ENCODE peak calls at places on chromosomes 6 and 20, in five cellular contexts. One of them, this sample, is unnamed.

GRCh38 chr20:48875233-48875913 is 46.1 kb upstream of the ARFGEF2 start:
- DNase-seq in A549: no peak
- DNase-seq in ovary: no peak
- DNase-seq in body of pancreas: no peak
- DNase-seq in IMR-90: no peak
- DNase-seq in this sample: no peak

GRCh38 chr6:25302677-25303128 is 23.5 kb downstream of the CARMIL1 start:
- DNase-seq in A549: peak; percentile 57
- DNase-seq in ovary: no peak
- DNase-seq in body of pancreas: no peak
- DNase-seq in IMR-90: peak; percentile 76
- DNase-seq in this sample: peak; percentile 45

GRCh38 chr6:8237668-8238067 is 135.3 kb upstream of the EEF1E1 start:
- DNase-seq in A549: no peak
- DNase-seq in ovary: no peak
- DNase-seq in body of pancreas: no peak
- DNase-seq in IMR-90: no peak
- DNase-seq in this sample: no peak

GRCh38 chr6:132236281-132236680 is 165.0 kb downstream of the MOXD1 start:
- DNase-seq in A549: no peak
- DNase-seq in ovary: no peak
- DNase-seq in body of pancreas: no peak
- DNase-seq in IMR-90: peak; percentile 15
- DNase-seq in this sample: no peak

GRCh38 chr6:37587776-37588744 is 88.4 kb upstream of the CCDC167 start:
- DNase-seq in A549: no peak
- DNase-seq in ovary: no peak
- DNase-seq in body of pancreas: no peak
- DNase-seq in IMR-90: no peak
- DNase-seq in this sample: no peak

GRCh38 chr20:48282591-48283228 is 497.4 kb upstream of the SULF2 start:
- DNase-seq in A549: peak; percentile 22
- DNase-seq in ovary: no peak
- DNase-seq in body of pancreas: peak; percentile 34
- DNase-seq in IMR-90: no peak
- DNase-seq in this sample: no peak

GRCh38 chr6:81491486-81492101 is 260.9 kb downstream of the TENT5A start:
- DNase-seq in A549: no peak
- DNase-seq in ovary: no peak
- DNase-seq in body of pancreas: no peak
- DNase-seq in IMR-90: no peak
- DNase-seq in this sample: no peak

GRCh38 chr6:112640895-112641294 is 293.8 kb downstream of the RFPL4B start:
- DNase-seq in A549: no peak
- DNase-seq in ovary: no peak
- DNase-seq in body of pancreas: no peak
- DNase-seq in IMR-90: peak; percentile 68
- DNase-seq in this sample: peak; percentile 11

GRCh38 chr6:70860044-70860443 is 96.8 kb downstream of the B3GAT2 start:
- DNase-seq in A549: no peak
- DNase-seq in ovary: no peak
- DNase-seq in body of pancreas: no peak
- DNase-seq in IMR-90: peak; percentile 44
- DNase-seq in this sample: no peak

GRCh38 chr6:4805553-4806307 is 29.5 kb downstream of the CDYL start:
- DNase-seq in A549: peak; percentile 70
- DNase-seq in ovary: peak; percentile 20
- DNase-seq in body of pancreas: peak; percentile 60
- DNase-seq in IMR-90: peak; percentile 35
- DNase-seq in this sample: peak; percentile 17

GRCh38 chr6:90319979-90320667 is 23.5 kb upstream of the BACH2 start:
- DNase-seq in A549: no peak
- DNase-seq in ovary: no peak
- DNase-seq in body of pancreas: no peak
- DNase-seq in IMR-90: no peak
- DNase-seq in this sample: no peak

GRCh38 chr6:107600936-107601335 is 111.0 kb downstream of the SOBP start:
- DNase-seq in A549: peak; percentile 51
- DNase-seq in ovary: peak; percentile 39
- DNase-seq in body of pancreas: peak; percentile 34
- DNase-seq in IMR-90: peak; percentile 47
- DNase-seq in this sample: peak; percentile 22

GRCh38 chr6:44247338-44248302 is 719 bp downstream of the HSP90AB1 start:
- DNase-seq in A549: peak; percentile 63
- DNase-seq in ovary: peak; percentile 63
- DNase-seq in body of pancreas: peak; percentile 87
- DNase-seq in IMR-90: peak; percentile 38
- DNase-seq in this sample: no peak

GRCh38 chr6:31270788-31271640 is 878 bp downstream of the HLA-C start:
- DNase-seq in A549: peak; percentile 15
- DNase-seq in ovary: peak; percentile 73
- DNase-seq in body of pancreas: peak; percentile 59
- DNase-seq in IMR-90: peak; percentile 47
- DNase-seq in this sample: peak; percentile 9

GRCh38 chr6:105045546-105045945 is 88.6 kb downstream of the LIN28B start:
- DNase-seq in A549: peak; percentile 74
- DNase-seq in ovary: no peak
- DNase-seq in body of pancreas: no peak
- DNase-seq in IMR-90: peak; percentile 12
- DNase-seq in this sample: no peak

GRCh38 chr6:111997078-111997862 is 56.6 kb upstream of the CCN6 start:
- DNase-seq in A549: peak; percentile 65
- DNase-seq in ovary: peak; percentile 79
- DNase-seq in body of pancreas: peak; percentile 82
- DNase-seq in IMR-90: peak; percentile 80
- DNase-seq in this sample: peak; percentile 26

GRCh38 chr6:96420294-96420693 is 101.3 kb upstream of the UFL1 start:
- DNase-seq in A549: no peak
- DNase-seq in ovary: no peak
- DNase-seq in body of pancreas: no peak
- DNase-seq in IMR-90: no peak
- DNase-seq in this sample: no peak

GRCh38 chr6:50353603-50354002 is 303.9 kb upstream of the DEFB112 start:
- DNase-seq in A549: no peak
- DNase-seq in ovary: no peak
- DNase-seq in body of pancreas: no peak
- DNase-seq in IMR-90: no peak
- DNase-seq in this sample: no peak

GRCh38 chr6:100657678-100658330 is 193.1 kb upstream of the SIM1 start:
- DNase-seq in A549: peak; percentile 18
- DNase-seq in ovary: no peak
- DNase-seq in body of pancreas: no peak
- DNase-seq in IMR-90: peak; percentile 3
- DNase-seq in this sample: no peak

GRCh38 chr20:58059145-58059544 is 169.3 kb downstream of the ANKRD60 start:
- DNase-seq in A549: no peak
- DNase-seq in ovary: no peak
- DNase-seq in body of pancreas: no peak
- DNase-seq in IMR-90: no peak
- DNase-seq in this sample: no peak

GRCh38 chr6:133254552-133255228 is 13.5 kb downstream of the EYA4 start:
- DNase-seq in A549: peak; percentile 76
- DNase-seq in ovary: no peak
- DNase-seq in body of pancreas: no peak
- DNase-seq in IMR-90: peak; percentile 83
- DNase-seq in this sample: no peak

GRCh38 chr6:96164802-96165201 is 149.0 kb downstream of the FUT9 start:
- DNase-seq in A549: no peak
- DNase-seq in ovary: no peak
- DNase-seq in body of pancreas: no peak
- DNase-seq in IMR-90: no peak
- DNase-seq in this sample: no peak

GRCh38 chr6:15754035-15754705 is 91.3 kb upstream of the DTNBP1 start:
- DNase-seq in A549: no peak
- DNase-seq in ovary: no peak
- DNase-seq in body of pancreas: no peak
- DNase-seq in IMR-90: peak; percentile 42
- DNase-seq in this sample: peak; percentile 44

GRCh38 chr6:151352410-151353399 is 38.7 kb downstream of the ZBTB2 start:
- DNase-seq in A549: no peak
- DNase-seq in ovary: no peak
- DNase-seq in body of pancreas: no peak
- DNase-seq in IMR-90: no peak
- DNase-seq in this sample: no peak

GRCh38 chr6:161486326-161486725 is 212.5 kb upstream of the AGPAT4 start:
- DNase-seq in A549: peak; percentile 64
- DNase-seq in ovary: no peak
- DNase-seq in body of pancreas: peak; percentile 25
- DNase-seq in IMR-90: peak; percentile 30
- DNase-seq in this sample: peak; percentile 30

GRCh38 chr6:125480571-125480970 is 178.8 kb upstream of the HDDC2 start:
- DNase-seq in A549: no peak
- DNase-seq in ovary: no peak
- DNase-seq in body of pancreas: no peak
- DNase-seq in IMR-90: no peak
- DNase-seq in this sample: no peak

GRCh38 chr6:123564363-123564762 is 72.4 kb downstream of the TRDN start:
- DNase-seq in A549: no peak
- DNase-seq in ovary: no peak
- DNase-seq in body of pancreas: no peak
- DNase-seq in IMR-90: no peak
- DNase-seq in this sample: no peak

GRCh38 chr6:121435444-121436069 is at the start of gene GJA1:
- DNase-seq in A549: peak; percentile 79
- DNase-seq in ovary: peak; percentile 62
- DNase-seq in body of pancreas: peak; percentile 14
- DNase-seq in IMR-90: peak; percentile 86
- DNase-seq in this sample: peak; percentile 27

GRCh38 chr6:166026586-166027126 is 141.0 kb downstream of the TBXT start:
- DNase-seq in A549: no peak
- DNase-seq in ovary: no peak
- DNase-seq in body of pancreas: no peak
- DNase-seq in IMR-90: no peak
- DNase-seq in this sample: no peak

GRCh38 chr6:134315974-134316391 is 1.9 kb downstream of the SGK1 start:
- DNase-seq in A549: no peak
- DNase-seq in ovary: no peak
- DNase-seq in body of pancreas: no peak
- DNase-seq in IMR-90: no peak
- DNase-seq in this sample: no peak

GRCh38 chr20:8272758-8273157 is 140.7 kb downstream of the PLCB1 start:
- DNase-seq in A549: no peak
- DNase-seq in ovary: no peak
- DNase-seq in body of pancreas: no peak
- DNase-seq in IMR-90: no peak
- DNase-seq in this sample: no peak

GRCh38 chr6:134002821-134003220 is 49.6 kb downstream of the SLC2A12 start:
- DNase-seq in A549: no peak
- DNase-seq in ovary: no peak
- DNase-seq in body of pancreas: no peak
- DNase-seq in IMR-90: peak; percentile 37
- DNase-seq in this sample: no peak

GRCh38 chr6:42190784-42191183 is 4.0 kb downstream of the GUCA1B start:
- DNase-seq in A549: no peak
- DNase-seq in ovary: no peak
- DNase-seq in body of pancreas: peak; percentile 6
- DNase-seq in IMR-90: peak; percentile 92
- DNase-seq in this sample: no peak

DNA sequence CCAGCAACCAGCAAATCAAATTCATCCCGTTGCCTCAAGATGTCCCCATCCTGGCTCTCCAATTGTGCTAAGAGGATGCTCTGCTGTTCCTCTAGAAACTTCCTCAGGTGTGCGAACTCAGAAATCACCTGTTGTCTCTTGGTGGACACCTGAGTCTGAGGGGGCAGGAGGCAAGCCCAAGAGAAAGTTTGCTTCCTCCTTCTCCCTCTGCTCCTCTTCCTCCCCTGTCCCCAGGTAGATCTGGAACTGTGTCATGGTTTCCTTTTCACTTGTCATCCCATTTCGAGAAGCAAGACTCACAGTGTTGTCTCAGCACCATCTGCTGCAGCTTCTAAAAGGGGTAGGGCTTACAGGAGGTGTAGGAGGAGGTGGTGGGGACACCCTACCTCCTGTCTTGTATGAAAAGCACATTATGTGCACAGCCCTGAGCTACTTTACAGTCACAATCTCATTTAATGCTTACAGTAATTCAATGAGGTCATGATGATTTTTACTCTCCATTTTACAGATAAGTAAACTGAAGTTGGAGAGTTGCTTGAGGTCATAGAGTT is 2.5 kb downstream of the TRIM10 start:
- DNase-seq in A549: no peak
- DNase-seq in ovary: no peak
- DNase-seq in body of pancreas: no peak
- DNase-seq in IMR-90: no peak
- DNase-seq in this sample: no peak
- TF ChIP-seq POLR2A in A549: no peak
- TF ChIP-seq POLR2A in ovary: no peak
- TF ChIP-seq POLR2A in body of pancreas: no peak
- TF ChIP-seq POLR2A in IMR-90: no peak
- TF ChIP-seq POLR2A in this sample: no peak

GRCh38 chr6:33418690-33419291 is 884 bp upstream of the CUTA start:
- DNase-seq in A549: no peak
- DNase-seq in ovary: no peak
- DNase-seq in body of pancreas: no peak
- DNase-seq in IMR-90: peak; percentile 42
- DNase-seq in this sample: no peak
- TF ChIP-seq POLR2A in A549: no peak
- TF ChIP-seq POLR2A in ovary: no peak
- TF ChIP-seq POLR2A in body of pancreas: no peak
- TF ChIP-seq POLR2A in IMR-90: no peak
- TF ChIP-seq POLR2A in this sample: no peak

DNA sequence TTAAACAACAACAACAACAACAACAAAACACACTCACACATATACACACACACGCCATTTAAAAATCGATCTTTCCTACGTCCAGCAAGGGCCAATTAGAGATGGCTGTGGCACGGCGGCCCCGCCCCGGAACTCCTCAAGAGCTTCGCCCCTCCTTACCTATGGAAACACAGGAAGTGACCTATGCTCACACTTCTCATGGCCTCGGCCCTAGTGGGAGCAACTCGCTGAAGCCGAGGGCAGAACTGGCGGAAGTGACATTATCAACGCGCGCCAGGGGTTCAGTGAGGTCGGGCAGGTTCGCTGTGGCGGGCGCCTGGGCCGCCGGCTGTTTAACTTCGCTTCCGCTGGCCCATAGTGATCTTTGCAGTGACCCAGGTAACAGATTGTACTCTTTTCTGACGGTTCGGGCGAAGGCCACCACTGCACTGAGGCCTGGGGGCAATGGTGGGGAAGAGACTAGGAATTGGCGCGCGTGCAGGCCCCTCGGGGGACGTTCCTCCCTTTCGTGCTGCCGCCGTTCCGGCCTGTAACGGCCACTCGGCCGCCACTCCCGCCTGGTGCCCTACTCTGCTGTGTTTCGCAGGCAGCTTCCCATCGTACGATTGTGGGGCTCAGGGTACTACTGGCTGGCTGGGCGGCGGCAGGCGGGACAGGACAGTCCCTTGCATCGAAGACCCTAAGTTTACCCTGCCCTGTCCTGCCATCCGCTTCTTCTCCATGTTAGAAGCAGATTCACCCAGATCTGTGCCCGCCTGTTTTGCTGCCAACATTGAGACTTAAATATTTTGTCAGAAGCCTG is at the start of gene TBP:
- DNase-seq in A549: peak; percentile 98
- DNase-seq in ovary: peak; percentile 95
- DNase-seq in body of pancreas: peak; percentile 99
- DNase-seq in IMR-90: peak; percentile 99
- DNase-seq in this sample: peak; percentile 63
- TF ChIP-seq POLR2A in A549: peak; percentile 47
- TF ChIP-seq POLR2A in ovary: peak; percentile 61
- TF ChIP-seq POLR2A in body of pancreas: peak; percentile 28
- TF ChIP-seq POLR2A in IMR-90: peak; percentile 65
- TF ChIP-seq POLR2A in this sample: peak; percentile 57

GRCh38 chr20:21509079-21509596 is 4.7 kb downstream of the NKX2-2 start:
- DNase-seq in A549: no peak
- DNase-seq in ovary: no peak
- DNase-seq in body of pancreas: no peak
- DNase-seq in IMR-90: no peak
- DNase-seq in this sample: no peak
- TF ChIP-seq POLR2A in A549: no peak
- TF ChIP-seq POLR2A in ovary: no peak
- TF ChIP-seq POLR2A in body of pancreas: no peak
- TF ChIP-seq POLR2A in IMR-90: no peak
- TF ChIP-seq POLR2A in this sample: no peak